ENCODE peak calls at places on chromosome 4, in eight cellular contexts. One of them, this sample, is unnamed.

GRCh38 chr4:137994858-137995257 is 247.3 kb downstream of the SLC7A11 start:
- DNase-seq in WERI-Rb-1: no peak
- DNase-seq in thoracic aorta: no peak
- DNase-seq in mesenchymal stem cell: peak; percentile 6
- DNase-seq in lower lobe of right lung: no peak
- DNase-seq in IMR-90: peak; percentile 55
- DNase-seq in pancreas: no peak
- DNase-seq in A549: no peak
- DNase-seq in this sample: no peak

GRCh38 chr4:38621004-38621684 is 42.9 kb upstream of the KLF3 start:
- DNase-seq in pancreas: peak; percentile 23
- DNase-seq in A549: peak; percentile 20
- DNase-seq in mesenchymal stem cell: peak; percentile 84
- DNase-seq in WERI-Rb-1: no peak
- DNase-seq in thoracic aorta: no peak
- DNase-seq in lower lobe of right lung: no peak
- DNase-seq in IMR-90: peak; percentile 87
- DNase-seq in this sample: no peak

GRCh38 chr4:2059726-2060577 is 825 bp downstream of the NAT8L start:
- DNase-seq in lower lobe of right lung: peak; percentile 34
- DNase-seq in WERI-Rb-1: no peak
- DNase-seq in mesenchymal stem cell: peak; percentile 20
- DNase-seq in IMR-90: no peak
- DNase-seq in thoracic aorta: no peak
- DNase-seq in A549: no peak
- DNase-seq in pancreas: no peak
- DNase-seq in this sample: no peak

GRCh38 chr4:85946821-85947220 is 413.0 kb downstream of the MAPK10 start:
- DNase-seq in WERI-Rb-1: no peak
- DNase-seq in pancreas: no peak
- DNase-seq in A549: no peak
- DNase-seq in IMR-90: no peak
- DNase-seq in mesenchymal stem cell: no peak
- DNase-seq in thoracic aorta: no peak
- DNase-seq in lower lobe of right lung: no peak
- DNase-seq in this sample: no peak

GRCh38 chr4:101208171-101208570 is 139.2 kb downstream of the PPP3CA start:
- DNase-seq in thoracic aorta: no peak
- DNase-seq in WERI-Rb-1: no peak
- DNase-seq in pancreas: no peak
- DNase-seq in IMR-90: no peak
- DNase-seq in A549: no peak
- DNase-seq in lower lobe of right lung: no peak
- DNase-seq in mesenchymal stem cell: no peak
- DNase-seq in this sample: no peak

GRCh38 chr4:120304801-120305200 is 238.2 kb upstream of the MAD2L1 start:
- DNase-seq in lower lobe of right lung: no peak
- DNase-seq in pancreas: no peak
- DNase-seq in mesenchymal stem cell: no peak
- DNase-seq in WERI-Rb-1: no peak
- DNase-seq in A549: no peak
- DNase-seq in IMR-90: no peak
- DNase-seq in thoracic aorta: no peak
- DNase-seq in this sample: no peak

GRCh38 chr4:54509057-54509456 is 148.7 kb upstream of the KIT start:
- DNase-seq in lower lobe of right lung: no peak
- DNase-seq in A549: no peak
- DNase-seq in mesenchymal stem cell: no peak
- DNase-seq in pancreas: no peak
- DNase-seq in thoracic aorta: no peak
- DNase-seq in IMR-90: no peak
- DNase-seq in WERI-Rb-1: no peak
- DNase-seq in this sample: no peak

GRCh38 chr4:86670739-86671138 is 76.6 kb downstream of the PTPN13 start:
- DNase-seq in WERI-Rb-1: no peak
- DNase-seq in lower lobe of right lung: no peak
- DNase-seq in mesenchymal stem cell: peak; percentile 34
- DNase-seq in IMR-90: peak; percentile 83
- DNase-seq in pancreas: no peak
- DNase-seq in A549: no peak
- DNase-seq in thoracic aorta: no peak
- DNase-seq in this sample: no peak

GRCh38 chr4:24477919-24478318 is 106.4 kb downstream of the DHX15 start:
- DNase-seq in lower lobe of right lung: no peak
- DNase-seq in pancreas: no peak
- DNase-seq in WERI-Rb-1: no peak
- DNase-seq in thoracic aorta: no peak
- DNase-seq in A549: no peak
- DNase-seq in mesenchymal stem cell: peak; percentile 49
- DNase-seq in IMR-90: peak; percentile 89
- DNase-seq in this sample: no peak

GRCh38 chr4:176340871-176341685 is 21.3 kb downstream of the SPCS3 start:
- DNase-seq in mesenchymal stem cell: peak; percentile 67
- DNase-seq in thoracic aorta: no peak
- DNase-seq in IMR-90: peak; percentile 66
- DNase-seq in pancreas: no peak
- DNase-seq in A549: no peak
- DNase-seq in lower lobe of right lung: no peak
- DNase-seq in WERI-Rb-1: no peak
- DNase-seq in this sample: no peak

GRCh38 chr4:67700874-67701850 is at the start of gene UBA6:
- DNase-seq in thoracic aorta: peak; percentile 90
- DNase-seq in A549: peak; percentile 81
- DNase-seq in mesenchymal stem cell: peak; percentile 97
- DNase-seq in pancreas: peak; percentile 98
- DNase-seq in IMR-90: peak; percentile 96
- DNase-seq in WERI-Rb-1: peak; percentile 97
- DNase-seq in lower lobe of right lung: peak; percentile 98
- DNase-seq in this sample: peak; percentile 93
- H3K27ac ChIP-seq in thoracic aorta: peak within 1 kb of the TSS; percentile 89
- H3K27ac ChIP-seq in A549: peak within 1 kb of the TSS; percentile 88
- H3K27ac ChIP-seq in mesenchymal stem cell: peak within 1 kb of the TSS; percentile 84
- H3K27ac ChIP-seq in pancreas: peak within 1 kb of the TSS; percentile 88
- H3K27ac ChIP-seq in IMR-90: peak within 1 kb of the TSS; percentile 80
- H3K27ac ChIP-seq in WERI-Rb-1: peak within 1 kb of the TSS; percentile 91
- H3K27ac ChIP-seq in lower lobe of right lung: peak within 1 kb of the TSS; percentile 93
- H3K27ac ChIP-seq in this sample: peak within 1 kb of the TSS; percentile 82

DNA sequence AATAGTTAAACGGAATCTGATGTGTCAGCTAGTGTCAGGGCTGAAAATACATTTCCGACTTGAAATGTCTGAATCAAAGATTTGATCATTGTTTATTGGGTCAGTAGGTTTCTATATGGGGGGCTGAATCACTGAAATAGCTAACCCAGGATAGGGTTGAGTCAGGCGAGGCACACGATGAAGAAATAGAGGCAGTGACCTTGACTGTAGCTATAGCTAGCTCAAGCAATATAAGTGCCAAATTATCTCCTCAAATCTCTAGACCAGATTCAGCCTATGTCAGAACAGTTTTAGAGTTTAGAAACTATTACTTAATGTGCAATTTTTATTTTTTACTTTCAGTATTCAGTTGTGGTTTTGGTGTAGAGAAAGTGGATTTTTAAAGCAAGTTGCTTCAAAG is 100.5 kb upstream of the RPL34 start:
- DNase-seq in lower lobe of right lung: no peak
- DNase-seq in IMR-90: no peak
- DNase-seq in WERI-Rb-1: no peak
- DNase-seq in mesenchymal stem cell: no peak
- DNase-seq in pancreas: no peak
- DNase-seq in thoracic aorta: no peak
- DNase-seq in A549: no peak
- DNase-seq in this sample: no peak
- H3K27ac ChIP-seq in lower lobe of right lung: no peak overlapping the region
- H3K27ac ChIP-seq in IMR-90: no peak overlapping the region
- H3K27ac ChIP-seq in WERI-Rb-1: no peak overlapping the region
- H3K27ac ChIP-seq in mesenchymal stem cell: no peak overlapping the region
- H3K27ac ChIP-seq in pancreas: no peak overlapping the region
- H3K27ac ChIP-seq in thoracic aorta: no peak overlapping the region
- H3K27ac ChIP-seq in A549: no peak overlapping the region
- H3K27ac ChIP-seq in this sample: no peak overlapping the region

DNA sequence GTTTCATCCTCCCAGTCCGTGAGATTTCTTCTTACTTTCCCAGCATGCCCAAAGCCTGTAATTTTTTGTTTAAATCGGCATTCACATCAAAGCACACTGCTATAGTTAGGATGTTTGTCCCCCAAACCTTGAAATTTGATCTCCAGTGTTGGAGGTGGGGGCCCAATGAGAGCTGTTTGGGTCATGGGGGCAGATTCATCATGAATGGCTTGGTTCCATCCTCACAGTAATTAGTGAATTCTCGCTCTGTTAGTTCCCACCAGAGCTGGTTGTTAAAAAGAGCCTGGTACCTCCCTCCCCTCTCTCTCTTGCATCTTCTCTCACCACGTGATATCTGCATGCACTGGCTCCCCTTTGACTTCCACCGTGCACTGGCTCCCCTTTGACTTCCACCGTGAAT is 40.5 kb upstream of the PGRMC2 start:
- DNase-seq in mesenchymal stem cell: no peak
- DNase-seq in IMR-90: no peak
- DNase-seq in lower lobe of right lung: no peak
- DNase-seq in thoracic aorta: no peak
- DNase-seq in A549: no peak
- DNase-seq in WERI-Rb-1: no peak
- DNase-seq in pancreas: no peak
- DNase-seq in this sample: no peak
- H3K27ac ChIP-seq in mesenchymal stem cell: no peak overlapping the region
- H3K27ac ChIP-seq in IMR-90: no peak overlapping the region
- H3K27ac ChIP-seq in lower lobe of right lung: no peak overlapping the region
- H3K27ac ChIP-seq in thoracic aorta: no peak overlapping the region
- H3K27ac ChIP-seq in A549: no peak overlapping the region
- H3K27ac ChIP-seq in WERI-Rb-1: no peak overlapping the region
- H3K27ac ChIP-seq in pancreas: no peak overlapping the region
- H3K27ac ChIP-seq in this sample: no peak overlapping the region

GRCh38 chr4:6085028-6085942 is 67.1 kb upstream of the C4orf50 start:
- DNase-seq in mesenchymal stem cell: no peak
- DNase-seq in A549: no peak
- DNase-seq in lower lobe of right lung: peak; percentile 24
- DNase-seq in thoracic aorta: no peak
- DNase-seq in IMR-90: no peak
- DNase-seq in WERI-Rb-1: no peak
- DNase-seq in pancreas: no peak
- DNase-seq in this sample: no peak
- H3K27ac ChIP-seq in mesenchymal stem cell: no peak overlapping the region
- H3K27ac ChIP-seq in A549: no peak overlapping the region
- H3K27ac ChIP-seq in lower lobe of right lung: no peak overlapping the region
- H3K27ac ChIP-seq in thoracic aorta: no peak overlapping the region
- H3K27ac ChIP-seq in IMR-90: no peak overlapping the region
- H3K27ac ChIP-seq in WERI-Rb-1: no peak overlapping the region
- H3K27ac ChIP-seq in pancreas: no peak overlapping the region
- H3K27ac ChIP-seq in this sample: no peak overlapping the region

GRCh38 chr4:123547167-123547817 is 150.7 kb downstream of the SPRY1 start:
- DNase-seq in IMR-90: no peak
- DNase-seq in lower lobe of right lung: peak; percentile 89
- DNase-seq in WERI-Rb-1: no peak
- DNase-seq in pancreas: peak; percentile 77
- DNase-seq in mesenchymal stem cell: no peak
- DNase-seq in A549: no peak
- DNase-seq in thoracic aorta: no peak
- DNase-seq in this sample: no peak
- H3K27ac ChIP-seq in IMR-90: no peak overlapping the region
- H3K27ac ChIP-seq in lower lobe of right lung: peak overlapping the region; percentile 76
- H3K27ac ChIP-seq in WERI-Rb-1: no peak overlapping the region
- H3K27ac ChIP-seq in pancreas: peak overlapping the region; percentile 84
- H3K27ac ChIP-seq in mesenchymal stem cell: no peak overlapping the region
- H3K27ac ChIP-seq in A549: no peak overlapping the region
- H3K27ac ChIP-seq in thoracic aorta: no peak overlapping the region
- H3K27ac ChIP-seq in this sample: no peak overlapping the region

GRCh38 chr4:88158360-88159136 is at the start of gene ABCG2:
- DNase-seq in WERI-Rb-1: peak; percentile 46
- DNase-seq in lower lobe of right lung: peak; percentile 68
- DNase-seq in mesenchymal stem cell: peak; percentile 90
- DNase-seq in A549: peak; percentile 29
- DNase-seq in thoracic aorta: no peak
- DNase-seq in IMR-90: peak; percentile 75
- DNase-seq in pancreas: peak; percentile 14
- DNase-seq in this sample: no peak
- H3K27ac ChIP-seq in WERI-Rb-1: no peak within 1 kb of the TSS
- H3K27ac ChIP-seq in lower lobe of right lung: peak within 1 kb of the TSS; percentile 72
- H3K27ac ChIP-seq in mesenchymal stem cell: no peak within 1 kb of the TSS
- H3K27ac ChIP-seq in A549: peak within 1 kb of the TSS; percentile 94
- H3K27ac ChIP-seq in thoracic aorta: no peak within 1 kb of the TSS
- H3K27ac ChIP-seq in IMR-90: peak within 1 kb of the TSS; percentile 35
- H3K27ac ChIP-seq in pancreas: no peak within 1 kb of the TSS
- H3K27ac ChIP-seq in this sample: no peak within 1 kb of the TSS

GRCh38 chr4:70915048-70915815 is 13.1 kb downstream of the MOB1B start:
- DNase-seq in A549: no peak
- DNase-seq in lower lobe of right lung: no peak
- DNase-seq in IMR-90: peak; percentile 78
- DNase-seq in pancreas: no peak
- DNase-seq in mesenchymal stem cell: peak; percentile 77
- DNase-seq in WERI-Rb-1: no peak
- DNase-seq in thoracic aorta: no peak
- DNase-seq in this sample: no peak
- H3K27ac ChIP-seq in A549: no peak overlapping the region
- H3K27ac ChIP-seq in lower lobe of right lung: peak overlapping the region; percentile 32
- H3K27ac ChIP-seq in IMR-90: peak overlapping the region; percentile 88
- H3K27ac ChIP-seq in pancreas: no peak overlapping the region
- H3K27ac ChIP-seq in mesenchymal stem cell: peak overlapping the region; percentile 85
- H3K27ac ChIP-seq in WERI-Rb-1: no peak overlapping the region
- H3K27ac ChIP-seq in thoracic aorta: no peak overlapping the region
- H3K27ac ChIP-seq in this sample: no peak overlapping the region

DNA sequence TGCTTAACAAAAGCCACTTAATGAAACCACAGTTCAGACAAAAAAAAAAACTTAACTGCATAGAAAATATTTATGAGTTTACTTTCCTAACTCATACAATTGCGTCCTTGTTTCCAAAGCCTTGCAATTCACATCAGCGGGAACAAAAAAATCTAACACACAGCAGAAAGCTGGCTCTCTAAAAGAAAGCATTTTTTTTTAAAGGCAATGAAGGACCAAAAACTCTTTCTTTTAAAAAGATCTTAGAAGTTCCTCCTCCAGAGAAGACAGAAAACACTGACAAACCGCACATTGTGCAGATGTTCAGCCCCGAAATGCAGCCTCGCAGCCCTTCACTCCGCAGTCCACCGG is 825 bp downstream of the FAT1 start:
- DNase-seq in pancreas: no peak
- DNase-seq in lower lobe of right lung: no peak
- DNase-seq in thoracic aorta: no peak
- DNase-seq in IMR-90: no peak
- DNase-seq in WERI-Rb-1: no peak
- DNase-seq in mesenchymal stem cell: no peak
- DNase-seq in A549: no peak
- DNase-seq in this sample: no peak
- H3K27ac ChIP-seq in pancreas: peak overlapping the region; percentile 87
- H3K27ac ChIP-seq in lower lobe of right lung: peak overlapping the region; percentile 81
- H3K27ac ChIP-seq in thoracic aorta: peak overlapping the region; percentile 91
- H3K27ac ChIP-seq in IMR-90: peak overlapping the region; percentile 91
- H3K27ac ChIP-seq in WERI-Rb-1: no peak overlapping the region
- H3K27ac ChIP-seq in mesenchymal stem cell: peak overlapping the region; percentile 57
- H3K27ac ChIP-seq in A549: peak overlapping the region; percentile 100
- H3K27ac ChIP-seq in this sample: peak overlapping the region; percentile 30

This sample was measured in substantia nigra.